ENCODE peak calls at places on chromosomes 7 and 10, in seven cellular contexts. One of them, this sample, is unnamed.

GRCh38 chr7:110281362-110281761 is 809.6 kb upstream of the LRRN3 start:
- DNase-seq in activated naive CD8-positive, alpha-beta T cell treated with anti-CD3 and anti-CD28 coated beads, Interleukin-2, amount 50 U/mL, for 16 hours: no peak
- DNase-seq in NCI-H1417: no peak
- DNase-seq in activated CD8-positive, alpha-beta T cell treated with anti-CD3 and anti-CD28 coated beads for 36 hours: no peak
- DNase-seq in smooth muscle cell of the brain vasculature: no peak
- DNase-seq in posterior cingulate gyrus: no peak
- DNase-seq in T-helper 1 cell: no peak
- DNase-seq in this sample: no peak

GRCh38 chr10:48273741-48274140 is 755 bp downstream of the FRMPD2 start:
- DNase-seq in activated naive CD8-positive, alpha-beta T cell treated with anti-CD3 and anti-CD28 coated beads, Interleukin-2, amount 50 U/mL, for 16 hours: no peak
- DNase-seq in NCI-H1417: no peak
- DNase-seq in activated CD8-positive, alpha-beta T cell treated with anti-CD3 and anti-CD28 coated beads for 36 hours: no peak
- DNase-seq in smooth muscle cell of the brain vasculature: no peak
- DNase-seq in posterior cingulate gyrus: no peak
- DNase-seq in T-helper 1 cell: no peak
- DNase-seq in this sample: no peak

GRCh38 chr10:11272915-11273389 is 255.3 kb downstream of the CELF2 start:
- DNase-seq in activated naive CD8-positive, alpha-beta T cell treated with anti-CD3 and anti-CD28 coated beads, Interleukin-2, amount 50 U/mL, for 16 hours: no peak
- DNase-seq in NCI-H1417: no peak
- DNase-seq in activated CD8-positive, alpha-beta T cell treated with anti-CD3 and anti-CD28 coated beads for 36 hours: peak
- DNase-seq in smooth muscle cell of the brain vasculature: no peak
- DNase-seq in posterior cingulate gyrus: no peak
- DNase-seq in T-helper 1 cell: peak
- DNase-seq in this sample: peak

GRCh38 chr7:51017576-51018535 is 235.2 kb upstream of the GRB10 start:
- DNase-seq in activated naive CD8-positive, alpha-beta T cell treated with anti-CD3 and anti-CD28 coated beads, Interleukin-2, amount 50 U/mL, for 16 hours: no peak
- DNase-seq in NCI-H1417: no peak
- DNase-seq in activated CD8-positive, alpha-beta T cell treated with anti-CD3 and anti-CD28 coated beads for 36 hours: no peak
- DNase-seq in smooth muscle cell of the brain vasculature: no peak
- DNase-seq in posterior cingulate gyrus: no peak
- DNase-seq in T-helper 1 cell: no peak
- DNase-seq in this sample: no peak

GRCh38 chr7:18960735-18961134 is 156.7 kb downstream of the TWIST1 start:
- DNase-seq in activated naive CD8-positive, alpha-beta T cell treated with anti-CD3 and anti-CD28 coated beads, Interleukin-2, amount 50 U/mL, for 16 hours: no peak
- DNase-seq in NCI-H1417: no peak
- DNase-seq in activated CD8-positive, alpha-beta T cell treated with anti-CD3 and anti-CD28 coated beads for 36 hours: no peak
- DNase-seq in smooth muscle cell of the brain vasculature: no peak
- DNase-seq in posterior cingulate gyrus: no peak
- DNase-seq in T-helper 1 cell: no peak
- DNase-seq in this sample: no peak

GRCh38 chr10:57972783-57973182 is 294.9 kb downstream of the IPMK start:
- DNase-seq in activated naive CD8-positive, alpha-beta T cell treated with anti-CD3 and anti-CD28 coated beads, Interleukin-2, amount 50 U/mL, for 16 hours: no peak
- DNase-seq in NCI-H1417: no peak
- DNase-seq in activated CD8-positive, alpha-beta T cell treated with anti-CD3 and anti-CD28 coated beads for 36 hours: no peak
- DNase-seq in smooth muscle cell of the brain vasculature: no peak
- DNase-seq in posterior cingulate gyrus: no peak
- DNase-seq in T-helper 1 cell: no peak
- DNase-seq in this sample: no peak

GRCh38 chr7:28957064-28957821 is 887 bp downstream of the TRIL start:
- DNase-seq in activated naive CD8-positive, alpha-beta T cell treated with anti-CD3 and anti-CD28 coated beads, Interleukin-2, amount 50 U/mL, for 16 hours: no peak
- DNase-seq in NCI-H1417: peak
- DNase-seq in activated CD8-positive, alpha-beta T cell treated with anti-CD3 and anti-CD28 coated beads for 36 hours: peak
- DNase-seq in smooth muscle cell of the brain vasculature: no peak
- DNase-seq in posterior cingulate gyrus: peak
- DNase-seq in T-helper 1 cell: peak
- DNase-seq in this sample: peak

GRCh38 chr7:96135241-96135640 is 186.7 kb downstream of the SLC25A13 start:
- DNase-seq in activated naive CD8-positive, alpha-beta T cell treated with anti-CD3 and anti-CD28 coated beads, Interleukin-2, amount 50 U/mL, for 16 hours: no peak
- DNase-seq in NCI-H1417: no peak
- DNase-seq in activated CD8-positive, alpha-beta T cell treated with anti-CD3 and anti-CD28 coated beads for 36 hours: no peak
- DNase-seq in smooth muscle cell of the brain vasculature: no peak
- DNase-seq in posterior cingulate gyrus: no peak
- DNase-seq in T-helper 1 cell: no peak
- DNase-seq in this sample: no peak

GRCh38 chr7:69395072-69395714 is 203.1 kb upstream of the AUTS2 start:
- DNase-seq in activated naive CD8-positive, alpha-beta T cell treated with anti-CD3 and anti-CD28 coated beads, Interleukin-2, amount 50 U/mL, for 16 hours: no peak
- DNase-seq in NCI-H1417: no peak
- DNase-seq in activated CD8-positive, alpha-beta T cell treated with anti-CD3 and anti-CD28 coated beads for 36 hours: no peak
- DNase-seq in smooth muscle cell of the brain vasculature: peak
- DNase-seq in posterior cingulate gyrus: no peak
- DNase-seq in T-helper 1 cell: no peak
- DNase-seq in this sample: no peak

GRCh38 chr7:115227473-115228235 is 305.8 kb downstream of the MDFIC start:
- DNase-seq in activated naive CD8-positive, alpha-beta T cell treated with anti-CD3 and anti-CD28 coated beads, Interleukin-2, amount 50 U/mL, for 16 hours: no peak
- DNase-seq in NCI-H1417: no peak
- DNase-seq in activated CD8-positive, alpha-beta T cell treated with anti-CD3 and anti-CD28 coated beads for 36 hours: no peak
- DNase-seq in smooth muscle cell of the brain vasculature: no peak
- DNase-seq in posterior cingulate gyrus: no peak
- DNase-seq in T-helper 1 cell: no peak
- DNase-seq in this sample: no peak

GRCh38 chr7:36855330-36855729 is 131.0 kb upstream of the AOAH start:
- DNase-seq in activated naive CD8-positive, alpha-beta T cell treated with anti-CD3 and anti-CD28 coated beads, Interleukin-2, amount 50 U/mL, for 16 hours: no peak
- DNase-seq in NCI-H1417: no peak
- DNase-seq in activated CD8-positive, alpha-beta T cell treated with anti-CD3 and anti-CD28 coated beads for 36 hours: no peak
- DNase-seq in smooth muscle cell of the brain vasculature: no peak
- DNase-seq in posterior cingulate gyrus: no peak
- DNase-seq in T-helper 1 cell: no peak
- DNase-seq in this sample: no peak

GRCh38 chr10:97076781-97077180 is 109.0 kb downstream of the SLIT1 start:
- DNase-seq in activated naive CD8-positive, alpha-beta T cell treated with anti-CD3 and anti-CD28 coated beads, Interleukin-2, amount 50 U/mL, for 16 hours: no peak
- DNase-seq in NCI-H1417: no peak
- DNase-seq in activated CD8-positive, alpha-beta T cell treated with anti-CD3 and anti-CD28 coated beads for 36 hours: no peak
- DNase-seq in smooth muscle cell of the brain vasculature: no peak
- DNase-seq in posterior cingulate gyrus: no peak
- DNase-seq in T-helper 1 cell: no peak
- DNase-seq in this sample: no peak

GRCh38 chr10:34205452-34205851 is 609.6 kb downstream of the PARD3 start:
- DNase-seq in activated naive CD8-positive, alpha-beta T cell treated with anti-CD3 and anti-CD28 coated beads, Interleukin-2, amount 50 U/mL, for 16 hours: no peak
- DNase-seq in NCI-H1417: no peak
- DNase-seq in activated CD8-positive, alpha-beta T cell treated with anti-CD3 and anti-CD28 coated beads for 36 hours: no peak
- DNase-seq in smooth muscle cell of the brain vasculature: no peak
- DNase-seq in posterior cingulate gyrus: no peak
- DNase-seq in T-helper 1 cell: no peak
- DNase-seq in this sample: no peak

GRCh38 chr10:29804025-29804852 is 169.5 kb upstream of the SVIL start:
- DNase-seq in activated naive CD8-positive, alpha-beta T cell treated with anti-CD3 and anti-CD28 coated beads, Interleukin-2, amount 50 U/mL, for 16 hours: no peak
- DNase-seq in NCI-H1417: no peak
- DNase-seq in activated CD8-positive, alpha-beta T cell treated with anti-CD3 and anti-CD28 coated beads for 36 hours: peak
- DNase-seq in smooth muscle cell of the brain vasculature: peak
- DNase-seq in posterior cingulate gyrus: no peak
- DNase-seq in T-helper 1 cell: peak
- DNase-seq in this sample: no peak

GRCh38 chr10:30645340-30645827 is 15.8 kb upstream of the LYZL2 start:
- DNase-seq in activated naive CD8-positive, alpha-beta T cell treated with anti-CD3 and anti-CD28 coated beads, Interleukin-2, amount 50 U/mL, for 16 hours: no peak
- DNase-seq in NCI-H1417: no peak
- DNase-seq in activated CD8-positive, alpha-beta T cell treated with anti-CD3 and anti-CD28 coated beads for 36 hours: peak
- DNase-seq in smooth muscle cell of the brain vasculature: no peak
- DNase-seq in posterior cingulate gyrus: peak
- DNase-seq in T-helper 1 cell: peak
- DNase-seq in this sample: no peak

GRCh38 chr7:30285531-30286284 is 1.3 kb downstream of the ZNRF2 start:
- DNase-seq in activated naive CD8-positive, alpha-beta T cell treated with anti-CD3 and anti-CD28 coated beads, Interleukin-2, amount 50 U/mL, for 16 hours: no peak
- DNase-seq in NCI-H1417: peak
- DNase-seq in activated CD8-positive, alpha-beta T cell treated with anti-CD3 and anti-CD28 coated beads for 36 hours: peak
- DNase-seq in smooth muscle cell of the brain vasculature: no peak
- DNase-seq in posterior cingulate gyrus: no peak
- DNase-seq in T-helper 1 cell: peak
- DNase-seq in this sample: no peak

GRCh38 chr10:13632879-13633437 is 46.2 kb downstream of the PRPF18 start:
- DNase-seq in activated naive CD8-positive, alpha-beta T cell treated with anti-CD3 and anti-CD28 coated beads, Interleukin-2, amount 50 U/mL, for 16 hours: no peak
- DNase-seq in NCI-H1417: no peak
- DNase-seq in activated CD8-positive, alpha-beta T cell treated with anti-CD3 and anti-CD28 coated beads for 36 hours: no peak
- DNase-seq in smooth muscle cell of the brain vasculature: no peak
- DNase-seq in posterior cingulate gyrus: no peak
- DNase-seq in T-helper 1 cell: no peak
- DNase-seq in this sample: no peak

GRCh38 chr7:35694161-35694783 is 663 bp downstream of the HERPUD2 start:
- DNase-seq in activated naive CD8-positive, alpha-beta T cell treated with anti-CD3 and anti-CD28 coated beads, Interleukin-2, amount 50 U/mL, for 16 hours: no peak
- DNase-seq in NCI-H1417: no peak
- DNase-seq in activated CD8-positive, alpha-beta T cell treated with anti-CD3 and anti-CD28 coated beads for 36 hours: no peak
- DNase-seq in smooth muscle cell of the brain vasculature: no peak
- DNase-seq in posterior cingulate gyrus: no peak
- DNase-seq in T-helper 1 cell: peak
- DNase-seq in this sample: no peak

GRCh38 chr10:126730856-126731612 is 60.5 kb upstream of the C10orf90 start:
- DNase-seq in activated naive CD8-positive, alpha-beta T cell treated with anti-CD3 and anti-CD28 coated beads, Interleukin-2, amount 50 U/mL, for 16 hours: no peak
- DNase-seq in NCI-H1417: no peak
- DNase-seq in activated CD8-positive, alpha-beta T cell treated with anti-CD3 and anti-CD28 coated beads for 36 hours: no peak
- DNase-seq in smooth muscle cell of the brain vasculature: no peak
- DNase-seq in posterior cingulate gyrus: no peak
- DNase-seq in T-helper 1 cell: no peak
- DNase-seq in this sample: no peak

GRCh38 chr7:88147341-88147740 is 72.5 kb downstream of the SRI start:
- DNase-seq in activated naive CD8-positive, alpha-beta T cell treated with anti-CD3 and anti-CD28 coated beads, Interleukin-2, amount 50 U/mL, for 16 hours: no peak
- DNase-seq in NCI-H1417: no peak
- DNase-seq in activated CD8-positive, alpha-beta T cell treated with anti-CD3 and anti-CD28 coated beads for 36 hours: no peak
- DNase-seq in smooth muscle cell of the brain vasculature: no peak
- DNase-seq in posterior cingulate gyrus: no peak
- DNase-seq in T-helper 1 cell: no peak
- DNase-seq in this sample: no peak

GRCh38 chr10:88389456-88389855 is 193.7 kb downstream of the RNLS start:
- DNase-seq in activated naive CD8-positive, alpha-beta T cell treated with anti-CD3 and anti-CD28 coated beads, Interleukin-2, amount 50 U/mL, for 16 hours: no peak
- DNase-seq in NCI-H1417: peak
- DNase-seq in activated CD8-positive, alpha-beta T cell treated with anti-CD3 and anti-CD28 coated beads for 36 hours: peak
- DNase-seq in smooth muscle cell of the brain vasculature: peak
- DNase-seq in posterior cingulate gyrus: no peak
- DNase-seq in T-helper 1 cell: peak
- DNase-seq in this sample: no peak

GRCh38 chr7:99839560-99840011 is 11.8 kb downstream of the CYP3A43 start:
- DNase-seq in activated naive CD8-positive, alpha-beta T cell treated with anti-CD3 and anti-CD28 coated beads, Interleukin-2, amount 50 U/mL, for 16 hours: no peak
- DNase-seq in NCI-H1417: peak
- DNase-seq in activated CD8-positive, alpha-beta T cell treated with anti-CD3 and anti-CD28 coated beads for 36 hours: no peak
- DNase-seq in smooth muscle cell of the brain vasculature: no peak
- DNase-seq in posterior cingulate gyrus: no peak
- DNase-seq in T-helper 1 cell: no peak
- DNase-seq in this sample: no peak

GRCh38 chr10:116402858-116403257 is 24.8 kb upstream of the PNLIPRP3 start:
- DNase-seq in activated naive CD8-positive, alpha-beta T cell treated with anti-CD3 and anti-CD28 coated beads, Interleukin-2, amount 50 U/mL, for 16 hours: no peak
- DNase-seq in NCI-H1417: no peak
- DNase-seq in activated CD8-positive, alpha-beta T cell treated with anti-CD3 and anti-CD28 coated beads for 36 hours: no peak
- DNase-seq in smooth muscle cell of the brain vasculature: no peak
- DNase-seq in posterior cingulate gyrus: no peak
- DNase-seq in T-helper 1 cell: no peak
- DNase-seq in this sample: no peak

GRCh38 chr10:97690138-97690537 is 3.1 kb upstream of the AVPI1 start:
- DNase-seq in activated naive CD8-positive, alpha-beta T cell treated with anti-CD3 and anti-CD28 coated beads, Interleukin-2, amount 50 U/mL, for 16 hours: no peak
- DNase-seq in NCI-H1417: no peak
- DNase-seq in activated CD8-positive, alpha-beta T cell treated with anti-CD3 and anti-CD28 coated beads for 36 hours: no peak
- DNase-seq in smooth muscle cell of the brain vasculature: no peak
- DNase-seq in posterior cingulate gyrus: no peak
- DNase-seq in T-helper 1 cell: no peak
- DNase-seq in this sample: no peak

GRCh38 chr10:132104062-132104461 is 38.3 kb downstream of the JAKMIP3 start:
- DNase-seq in activated naive CD8-positive, alpha-beta T cell treated with anti-CD3 and anti-CD28 coated beads, Interleukin-2, amount 50 U/mL, for 16 hours: no peak
- DNase-seq in NCI-H1417: no peak
- DNase-seq in activated CD8-positive, alpha-beta T cell treated with anti-CD3 and anti-CD28 coated beads for 36 hours: no peak
- DNase-seq in smooth muscle cell of the brain vasculature: no peak
- DNase-seq in posterior cingulate gyrus: no peak
- DNase-seq in T-helper 1 cell: no peak
- DNase-seq in this sample: no peak

GRCh38 chr7:139820089-139820488 is 9.0 kb upstream of the TBXAS1 start:
- DNase-seq in activated naive CD8-positive, alpha-beta T cell treated with anti-CD3 and anti-CD28 coated beads, Interleukin-2, amount 50 U/mL, for 16 hours: no peak
- DNase-seq in NCI-H1417: no peak
- DNase-seq in activated CD8-positive, alpha-beta T cell treated with anti-CD3 and anti-CD28 coated beads for 36 hours: no peak
- DNase-seq in smooth muscle cell of the brain vasculature: no peak
- DNase-seq in posterior cingulate gyrus: no peak
- DNase-seq in T-helper 1 cell: no peak
- DNase-seq in this sample: no peak

GRCh38 chr10:16909961-16910794 is 93.0 kb upstream of the RSU1 start:
- DNase-seq in activated naive CD8-positive, alpha-beta T cell treated with anti-CD3 and anti-CD28 coated beads, Interleukin-2, amount 50 U/mL, for 16 hours: no peak
- DNase-seq in NCI-H1417: no peak
- DNase-seq in activated CD8-positive, alpha-beta T cell treated with anti-CD3 and anti-CD28 coated beads for 36 hours: no peak
- DNase-seq in smooth muscle cell of the brain vasculature: no peak
- DNase-seq in posterior cingulate gyrus: no peak
- DNase-seq in T-helper 1 cell: no peak
- DNase-seq in this sample: no peak

GRCh38 chr7:749121-749520 is 22.0 kb upstream of the PRKAR1B start:
- DNase-seq in activated naive CD8-positive, alpha-beta T cell treated with anti-CD3 and anti-CD28 coated beads, Interleukin-2, amount 50 U/mL, for 16 hours: no peak
- DNase-seq in NCI-H1417: peak
- DNase-seq in activated CD8-positive, alpha-beta T cell treated with anti-CD3 and anti-CD28 coated beads for 36 hours: no peak
- DNase-seq in smooth muscle cell of the brain vasculature: no peak
- DNase-seq in posterior cingulate gyrus: no peak
- DNase-seq in T-helper 1 cell: no peak
- DNase-seq in this sample: no peak

GRCh38 chr7:118517275-118517674 is 292.8 kb downstream of the ANKRD7 start:
- DNase-seq in activated naive CD8-positive, alpha-beta T cell treated with anti-CD3 and anti-CD28 coated beads, Interleukin-2, amount 50 U/mL, for 16 hours: no peak
- DNase-seq in NCI-H1417: no peak
- DNase-seq in activated CD8-positive, alpha-beta T cell treated with anti-CD3 and anti-CD28 coated beads for 36 hours: no peak
- DNase-seq in smooth muscle cell of the brain vasculature: no peak
- DNase-seq in posterior cingulate gyrus: no peak
- DNase-seq in T-helper 1 cell: no peak
- DNase-seq in this sample: no peak

GRCh38 chr7:98520356-98520932 is 96.6 kb upstream of the NPTX2 start:
- DNase-seq in activated naive CD8-positive, alpha-beta T cell treated with anti-CD3 and anti-CD28 coated beads, Interleukin-2, amount 50 U/mL, for 16 hours: no peak
- DNase-seq in NCI-H1417: no peak
- DNase-seq in activated CD8-positive, alpha-beta T cell treated with anti-CD3 and anti-CD28 coated beads for 36 hours: peak
- DNase-seq in smooth muscle cell of the brain vasculature: no peak
- DNase-seq in posterior cingulate gyrus: no peak
- DNase-seq in T-helper 1 cell: no peak
- DNase-seq in this sample: no peak

GRCh38 chr7:151472644-151473380 is 32.9 kb upstream of the CRYGN start:
- DNase-seq in activated naive CD8-positive, alpha-beta T cell treated with anti-CD3 and anti-CD28 coated beads, Interleukin-2, amount 50 U/mL, for 16 hours: no peak
- DNase-seq in NCI-H1417: no peak
- DNase-seq in activated CD8-positive, alpha-beta T cell treated with anti-CD3 and anti-CD28 coated beads for 36 hours: no peak
- DNase-seq in smooth muscle cell of the brain vasculature: no peak
- DNase-seq in posterior cingulate gyrus: no peak
- DNase-seq in T-helper 1 cell: no peak
- DNase-seq in this sample: no peak

GRCh38 chr10:42734537-42734936 is 48.1 kb upstream of the BMS1 start:
- DNase-seq in activated naive CD8-positive, alpha-beta T cell treated with anti-CD3 and anti-CD28 coated beads, Interleukin-2, amount 50 U/mL, for 16 hours: no peak
- DNase-seq in NCI-H1417: no peak
- DNase-seq in activated CD8-positive, alpha-beta T cell treated with anti-CD3 and anti-CD28 coated beads for 36 hours: peak
- DNase-seq in smooth muscle cell of the brain vasculature: no peak
- DNase-seq in posterior cingulate gyrus: no peak
- DNase-seq in T-helper 1 cell: no peak
- DNase-seq in this sample: no peak

GRCh38 chr10:127832456-127832855 is 60.3 kb downstream of the CLRN3 start:
- DNase-seq in activated naive CD8-positive, alpha-beta T cell treated with anti-CD3 and anti-CD28 coated beads, Interleukin-2, amount 50 U/mL, for 16 hours: no peak
- DNase-seq in NCI-H1417: no peak
- DNase-seq in activated CD8-positive, alpha-beta T cell treated with anti-CD3 and anti-CD28 coated beads for 36 hours: no peak
- DNase-seq in smooth muscle cell of the brain vasculature: no peak
- DNase-seq in posterior cingulate gyrus: no peak
- DNase-seq in T-helper 1 cell: no peak
- DNase-seq in this sample: no peak

GRCh38 chr10:78973901-78974408 is 94.8 kb upstream of the ZMIZ1 start:
- DNase-seq in activated naive CD8-positive, alpha-beta T cell treated with anti-CD3 and anti-CD28 coated beads, Interleukin-2, amount 50 U/mL, for 16 hours: peak
- DNase-seq in NCI-H1417: peak
- DNase-seq in activated CD8-positive, alpha-beta T cell treated with anti-CD3 and anti-CD28 coated beads for 36 hours: peak
- DNase-seq in smooth muscle cell of the brain vasculature: peak
- DNase-seq in posterior cingulate gyrus: peak
- DNase-seq in T-helper 1 cell: peak
- DNase-seq in this sample: peak

GRCh38 chr7:55818686-55819085 is 43.9 kb downstream of the SEPTIN14 start:
- DNase-seq in activated naive CD8-positive, alpha-beta T cell treated with anti-CD3 and anti-CD28 coated beads, Interleukin-2, amount 50 U/mL, for 16 hours: no peak
- DNase-seq in NCI-H1417: no peak
- DNase-seq in activated CD8-positive, alpha-beta T cell treated with anti-CD3 and anti-CD28 coated beads for 36 hours: no peak
- DNase-seq in smooth muscle cell of the brain vasculature: no peak
- DNase-seq in posterior cingulate gyrus: no peak
- DNase-seq in T-helper 1 cell: no peak
- DNase-seq in this sample: no peak

GRCh38 chr10:77500754-77501151 is 136.9 kb downstream of the KCNMA1 start:
- DNase-seq in activated naive CD8-positive, alpha-beta T cell treated with anti-CD3 and anti-CD28 coated beads, Interleukin-2, amount 50 U/mL, for 16 hours: no peak
- DNase-seq in NCI-H1417: no peak
- DNase-seq in activated CD8-positive, alpha-beta T cell treated with anti-CD3 and anti-CD28 coated beads for 36 hours: peak
- DNase-seq in smooth muscle cell of the brain vasculature: no peak
- DNase-seq in posterior cingulate gyrus: no peak
- DNase-seq in T-helper 1 cell: no peak
- DNase-seq in this sample: no peak

GRCh38 chr10:73079779-73080178 is 16.9 kb downstream of the P4HA1 start:
- DNase-seq in activated naive CD8-positive, alpha-beta T cell treated with anti-CD3 and anti-CD28 coated beads, Interleukin-2, amount 50 U/mL, for 16 hours: no peak
- DNase-seq in NCI-H1417: no peak
- DNase-seq in activated CD8-positive, alpha-beta T cell treated with anti-CD3 and anti-CD28 coated beads for 36 hours: no peak
- DNase-seq in smooth muscle cell of the brain vasculature: no peak
- DNase-seq in posterior cingulate gyrus: no peak
- DNase-seq in T-helper 1 cell: peak
- DNase-seq in this sample: no peak